ENCODE peak calls at places on chromosomes 4 and X, in eight cellular contexts. E is heart left ventricle, U is uterus, Y is left lung, T is right cardiac atrium, O is OCI-LY7, H is H1, L is PC-3. X is an unnamed sample.

GRCh38 chr4:173448103-173448502 is 49.2 kb upstream of the SCRG1 start:
- DNase-seq in Y (no peak), L (no peak), H (no peak), E (peak; percentile 53), U (no peak), T (peak; percentile 56), O (no peak), X (no peak)

GRCh38 chr4:172173206-172173605 is 360.0 kb downstream of the GALNTL6 start:
- DNase-seq in E (no peak), U (no peak), T (no peak), H (no peak), L (no peak), Y (no peak), O (no peak), X (no peak)

GRCh38 chr4:98784947-98785693 is 126.7 kb upstream of the TSPAN5 start:
- DNase-seq in U (no peak), H (no peak), T (no peak), O (no peak), L (no peak), E (no peak), Y (no peak), X (no peak)

GRCh38 chr4:33453436-33453835 is 2733.3 kb downstream of the PCDH7 start:
- DNase-seq in T (no peak), L (no peak), U (no peak), H (no peak), Y (no peak), E (no peak), O (no peak), X (no peak)

GRCh38 chr4:152738812-152739211 is 40.7 kb downstream of the TIGD4 start:
- DNase-seq in T (no peak), Y (no peak), L (no peak), O (no peak), U (no peak), E (no peak), H (no peak), X (no peak)

GRCh38 chr4:1339489-1339888 is 7.5 kb upstream of the UVSSA start:
- DNase-seq in H (no peak), E (peak; percentile 6), U (no peak), Y (no peak), L (no peak), T (peak; percentile 58), O (no peak), X (no peak)

GRCh38 chr4:97504713-97505112 is 638.6 kb downstream of the STPG2 start:
- DNase-seq in Y (no peak), E (no peak), L (no peak), T (no peak), U (no peak), O (no peak), H (no peak), X (no peak)

GRCh38 chr4:173317003-173317402 is 17.2 kb downstream of the HMGB2 start:
- DNase-seq in H (no peak), E (no peak), U (no peak), T (no peak), O (peak; percentile 37), L (no peak), Y (no peak), X (no peak)

GRCh38 chrX:54479471-54480122 is 16.4 kb downstream of the FGD1 start:
- DNase-seq in U (no peak), L (no peak), O (peak; percentile 82), E (no peak), H (peak; percentile 53), T (no peak), Y (no peak), X (no peak)

GRCh38 chrX:109959356-109959871 is 43.5 kb upstream of the TMEM164 start:
- DNase-seq in O (no peak), H (no peak), E (no peak), Y (no peak), T (no peak), L (peak; percentile 35), U (no peak), X (no peak)

GRCh38 chrX:119004920-119005524 is 30.6 kb downstream of the LONRF3 start:
- DNase-seq in U (peak; percentile 51), H (peak; percentile 62), Y (peak; percentile 41), E (peak; percentile 56), L (peak; percentile 62), O (peak; percentile 42), T (peak; percentile 75), X (peak; percentile 17)

GRCh38 chr4:10093801-10094552 is 22.6 kb downstream of the WDR1 start:
- DNase-seq in H (no peak), E (peak; percentile 69), O (no peak), Y (no peak), T (peak; percentile 79), L (no peak), U (no peak), X (no peak)

GRCh38 chr4:11931266-11931665 is 502.6 kb upstream of the HS3ST1 start:
- DNase-seq in T (no peak), Y (no peak), H (no peak), L (no peak), O (no peak), U (no peak), E (no peak), X (no peak)

GRCh38 chr4:87093443-87094123 is 126.8 kb downstream of the KLHL8 start:
- DNase-seq in Y (no peak), E (no peak), H (no peak), U (no peak), O (peak; percentile 80), L (peak; percentile 72), T (no peak), X (peak; percentile 13)

GRCh38 chrX:9537781-9538180 is 72.9 kb downstream of the TBL1X start:
- DNase-seq in E (no peak), Y (no peak), H (no peak), L (no peak), T (no peak), O (no peak), U (no peak), X (no peak)

GRCh38 chr4:101357751-101358150 is 10.4 kb upstream of the PPP3CA start:
- DNase-seq in E (no peak), T (no peak), Y (no peak), L (no peak), H (no peak), U (no peak), O (no peak), X (no peak)

GRCh38 chrX:10884246-10884645 is 226.9 kb upstream of the HCCS start:
- DNase-seq in Y (no peak), L (no peak), O (no peak), U (no peak), H (no peak), T (no peak), E (no peak), X (no peak)

GRCh38 chr4:89203902-89204301 is 92.6 kb downstream of the TIGD2 start:
- DNase-seq in H (no peak), U (no peak), L (no peak), T (no peak), E (no peak), Y (no peak), O (no peak), X (no peak)

GRCh38 chrX:32778965-32779364 is 432.4 kb downstream of the DMD start:
- DNase-seq in L (no peak), T (no peak), E (no peak), O (no peak), U (no peak), H (no peak), Y (no peak), X (no peak)

GRCh38 chr4:26342328-26343040 is 21.7 kb downstream of the RBPJ start:
- DNase-seq in O (no peak), L (peak; percentile 86), E (no peak), Y (no peak), T (no peak), U (no peak), H (no peak), X (no peak)

DNA sequence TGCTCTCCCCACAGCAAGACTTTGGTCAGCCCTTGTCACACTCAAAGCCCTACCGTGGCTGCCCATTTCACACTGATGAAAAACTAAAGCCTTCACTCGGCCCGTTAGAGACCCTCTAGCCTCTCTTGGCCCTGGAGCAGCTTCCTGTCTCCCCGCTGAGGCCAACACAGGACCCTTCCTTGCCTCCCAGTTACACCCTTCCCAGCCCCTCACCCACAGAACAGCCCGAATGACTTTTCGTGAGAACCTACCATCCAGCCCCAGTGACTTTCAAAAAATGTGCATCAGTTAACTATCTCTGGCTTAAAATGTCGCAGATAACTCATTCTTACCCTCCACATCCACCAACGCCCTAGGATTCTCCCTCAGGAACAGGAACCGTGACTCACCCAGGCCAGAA is 756 bp upstream of the TAF9B start:
- DNase-seq in E (no peak), H (no peak), O (no peak), Y (no peak), L (no peak), T (no peak), U (no peak), X (no peak)
- H3K4me3 ChIP-seq in E (no peak overlapping the region), H (no peak overlapping the region), O (no peak overlapping the region), Y (no peak overlapping the region), L (peak overlapping the region; percentile 98), T (no peak overlapping the region), U (no peak overlapping the region), X (no peak overlapping the region)

GRCh38 chr4:40626183-40626990 is 3.3 kb downstream of the RBM47 start:
- DNase-seq in E (no peak), U (no peak), Y (no peak), T (no peak), H (no peak), L (peak; percentile 51), O (no peak), X (no peak)
- H3K27ac ChIP-seq in E (peak overlapping the region; percentile 96), U (no peak overlapping the region), Y (peak overlapping the region; percentile 6), T (no peak overlapping the region), H (peak overlapping the region; percentile 57), L (peak overlapping the region; percentile 61), O (no peak overlapping the region), X (no peak overlapping the region)

GRCh38 chr4:176479745-176480144 is 160.0 kb downstream of the SPCS3 start:
- DNase-seq in L (no peak), U (no peak), O (no peak), H (no peak), Y (no peak), E (no peak), T (no peak), X (no peak)
- H3K9me3 ChIP-seq in L (no peaks in the 10 kb centered on the region), U (no peaks in the 10 kb centered on the region), O (peaks cover 5% of the 10 kb centered on the region), H (peaks cover 8% of the 10 kb centered on the region), Y (peaks cover 14% of the 10 kb centered on the region), E (peaks cover 18% of the 10 kb centered on the region), T (no peaks in the 10 kb centered on the region), X (no peaks in the 10 kb centered on the region)

GRCh38 chr4:108430921-108431320 is 189.5 kb upstream of the RPL34 start:
- DNase-seq in L (no peak), U (no peak), Y (no peak), O (no peak), T (no peak), E (no peak), H (no peak), X (no peak)

GRCh38 chr4:108427946-108428345 is 192.4 kb upstream of the RPL34 start:
- DNase-seq in T (no peak), O (no peak), L (no peak), Y (no peak), U (no peak), H (no peak), E (no peak), X (no peak)

GRCh38 chr4:108432418-108432817 is 188.0 kb upstream of the RPL34 start:
- DNase-seq in L (no peak), U (no peak), E (no peak), Y (no peak), O (no peak), H (no peak), T (no peak), X (no peak)

DNA sequence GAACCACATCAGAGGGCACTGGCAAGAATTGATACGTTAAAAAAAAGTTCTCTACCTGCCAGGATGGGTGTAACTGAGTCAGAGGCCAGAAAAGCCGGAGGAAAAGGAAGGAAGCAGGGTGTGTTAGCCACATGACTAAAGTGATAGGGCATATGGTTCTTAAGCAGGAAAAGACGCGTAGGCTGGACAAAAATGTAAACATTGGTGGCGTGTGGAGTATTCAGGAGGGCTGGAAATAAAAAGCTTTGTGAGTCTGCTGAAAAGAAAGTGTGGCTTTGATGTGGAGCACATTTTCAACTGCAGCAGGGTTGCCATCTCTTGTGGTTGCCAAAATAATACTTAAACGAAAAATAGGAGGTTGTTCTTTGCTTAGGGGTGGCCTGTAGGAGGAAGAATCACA is 186.5 kb upstream of the RPL34 start:
- DNase-seq in E (no peak), Y (no peak), L (peak; percentile 34), H (no peak), T (no peak), U (no peak), O (no peak), X (no peak)
- H3K4me3 ChIP-seq in E (no peak overlapping the region), Y (no peak overlapping the region), L (no peak overlapping the region), H (no peak overlapping the region), T (no peak overlapping the region), U (no peak overlapping the region), O (no peak overlapping the region), X (no peak overlapping the region)